ENCODE peak calls at places on chromosomes 4 and X, in ten cellular contexts. One of them, this sample, is unnamed.

GRCh38 chr4:164997324-164997723 is 19.9 kb upstream of the TRIM61 start:
- DNase-seq in bronchial epithelial cell: no peak
- DNase-seq in progenitor cell of endocrine pancreas: no peak
- DNase-seq in cardiac muscle cell: no peak
- DNase-seq in fibroblast of mammary gland: peak
- DNase-seq in fibroblast of villous mesenchyme: no peak
- DNase-seq in Caco-2: no peak
- DNase-seq in AG04450: no peak
- DNase-seq in neural crest cell: no peak
- DNase-seq in transverse colon: peak
- DNase-seq in this sample: no peak

GRCh38 chr4:176792348-176793059 is at the start of gene VEGFC:
- DNase-seq in fibroblast of villous mesenchyme: peak
- DNase-seq in AG04450: no peak
- DNase-seq in neural crest cell: peak
- DNase-seq in cardiac muscle cell: peak
- DNase-seq in bronchial epithelial cell: peak
- DNase-seq in Caco-2: no peak
- DNase-seq in transverse colon: peak
- DNase-seq in fibroblast of mammary gland: peak
- DNase-seq in progenitor cell of endocrine pancreas: peak
- DNase-seq in this sample: peak

GRCh38 chr4:174260099-174260498 is 23.4 kb downstream of the FBXO8 start:
- DNase-seq in neural crest cell: no peak
- DNase-seq in bronchial epithelial cell: peak
- DNase-seq in transverse colon: no peak
- DNase-seq in fibroblast of villous mesenchyme: peak
- DNase-seq in cardiac muscle cell: no peak
- DNase-seq in fibroblast of mammary gland: peak
- DNase-seq in progenitor cell of endocrine pancreas: no peak
- DNase-seq in AG04450: peak
- DNase-seq in Caco-2: no peak
- DNase-seq in this sample: no peak

GRCh38 chr4:100284302-100284701 is 94.0 kb upstream of the DDIT4L start:
- DNase-seq in neural crest cell: no peak
- DNase-seq in transverse colon: no peak
- DNase-seq in progenitor cell of endocrine pancreas: no peak
- DNase-seq in fibroblast of mammary gland: no peak
- DNase-seq in AG04450: no peak
- DNase-seq in cardiac muscle cell: no peak
- DNase-seq in bronchial epithelial cell: peak
- DNase-seq in fibroblast of villous mesenchyme: no peak
- DNase-seq in Caco-2: no peak
- DNase-seq in this sample: no peak

GRCh38 chr4:54958236-54958635 is 167.2 kb downstream of the KDR start:
- DNase-seq in fibroblast of mammary gland: no peak
- DNase-seq in bronchial epithelial cell: no peak
- DNase-seq in transverse colon: no peak
- DNase-seq in AG04450: no peak
- DNase-seq in Caco-2: no peak
- DNase-seq in cardiac muscle cell: peak
- DNase-seq in neural crest cell: no peak
- DNase-seq in progenitor cell of endocrine pancreas: no peak
- DNase-seq in fibroblast of villous mesenchyme: peak
- DNase-seq in this sample: no peak

GRCh38 chr4:87270144-87270543 is 49.7 kb upstream of the KLHL8 start:
- DNase-seq in progenitor cell of endocrine pancreas: no peak
- DNase-seq in Caco-2: no peak
- DNase-seq in bronchial epithelial cell: peak
- DNase-seq in cardiac muscle cell: peak
- DNase-seq in AG04450: peak
- DNase-seq in neural crest cell: peak
- DNase-seq in transverse colon: no peak
- DNase-seq in fibroblast of villous mesenchyme: peak
- DNase-seq in fibroblast of mammary gland: peak
- DNase-seq in this sample: no peak

GRCh38 chr4:74013269-74013668 is 14.8 kb upstream of the CXCL5 start:
- DNase-seq in fibroblast of villous mesenchyme: no peak
- DNase-seq in fibroblast of mammary gland: no peak
- DNase-seq in neural crest cell: no peak
- DNase-seq in progenitor cell of endocrine pancreas: no peak
- DNase-seq in bronchial epithelial cell: no peak
- DNase-seq in AG04450: no peak
- DNase-seq in cardiac muscle cell: no peak
- DNase-seq in Caco-2: no peak
- DNase-seq in transverse colon: no peak
- DNase-seq in this sample: no peak

GRCh38 chr4:172124656-172125308 is 311.6 kb downstream of the GALNTL6 start:
- DNase-seq in cardiac muscle cell: no peak
- DNase-seq in fibroblast of mammary gland: no peak
- DNase-seq in AG04450: no peak
- DNase-seq in bronchial epithelial cell: no peak
- DNase-seq in neural crest cell: no peak
- DNase-seq in Caco-2: no peak
- DNase-seq in fibroblast of villous mesenchyme: peak
- DNase-seq in progenitor cell of endocrine pancreas: no peak
- DNase-seq in transverse colon: no peak
- DNase-seq in this sample: no peak

GRCh38 chr4:77922158-77923094 is 59.8 kb downstream of the MRPL1 start:
- DNase-seq in transverse colon: no peak
- DNase-seq in cardiac muscle cell: no peak
- DNase-seq in fibroblast of mammary gland: peak
- DNase-seq in bronchial epithelial cell: peak
- DNase-seq in fibroblast of villous mesenchyme: no peak
- DNase-seq in neural crest cell: no peak
- DNase-seq in progenitor cell of endocrine pancreas: no peak
- DNase-seq in Caco-2: no peak
- DNase-seq in AG04450: no peak
- DNase-seq in this sample: no peak

GRCh38 chrX:135403374-135403773 is 18.4 kb upstream of the SMIM10L2A start:
- DNase-seq in neural crest cell: no peak
- DNase-seq in bronchial epithelial cell: no peak
- DNase-seq in fibroblast of villous mesenchyme: no peak
- DNase-seq in cardiac muscle cell: no peak
- DNase-seq in Caco-2: no peak
- DNase-seq in transverse colon: no peak
- DNase-seq in fibroblast of mammary gland: no peak
- DNase-seq in progenitor cell of endocrine pancreas: no peak
- DNase-seq in AG04450: no peak
- DNase-seq in this sample: no peak

GRCh38 chr4:71550220-71551190 is 211.7 kb downstream of the SLC4A4 start:
- DNase-seq in bronchial epithelial cell: peak
- DNase-seq in Caco-2: peak
- DNase-seq in AG04450: peak
- DNase-seq in fibroblast of mammary gland: peak
- DNase-seq in fibroblast of villous mesenchyme: peak
- DNase-seq in cardiac muscle cell: peak
- DNase-seq in neural crest cell: no peak
- DNase-seq in progenitor cell of endocrine pancreas: no peak
- DNase-seq in transverse colon: peak
- DNase-seq in this sample: no peak

GRCh38 chr4:62517721-62518120 is 1317.6 kb downstream of the ADGRL3 start:
- DNase-seq in cardiac muscle cell: no peak
- DNase-seq in transverse colon: no peak
- DNase-seq in bronchial epithelial cell: no peak
- DNase-seq in fibroblast of villous mesenchyme: no peak
- DNase-seq in fibroblast of mammary gland: no peak
- DNase-seq in progenitor cell of endocrine pancreas: no peak
- DNase-seq in neural crest cell: no peak
- DNase-seq in Caco-2: no peak
- DNase-seq in AG04450: no peak
- DNase-seq in this sample: no peak

GRCh38 chr4:140607852-140608251 is 39.1 kb upstream of the UCP1 start:
- DNase-seq in neural crest cell: no peak
- DNase-seq in cardiac muscle cell: no peak
- DNase-seq in AG04450: no peak
- DNase-seq in progenitor cell of endocrine pancreas: no peak
- DNase-seq in bronchial epithelial cell: no peak
- DNase-seq in transverse colon: no peak
- DNase-seq in fibroblast of villous mesenchyme: no peak
- DNase-seq in fibroblast of mammary gland: no peak
- DNase-seq in Caco-2: no peak
- DNase-seq in this sample: no peak
- TF ChIP-seq CTCF in neural crest cell: no peak
- TF ChIP-seq CTCF in cardiac muscle cell: no peak
- TF ChIP-seq CTCF in AG04450: no peak
- TF ChIP-seq CTCF in progenitor cell of endocrine pancreas: no peak
- TF ChIP-seq CTCF in bronchial epithelial cell: no peak
- TF ChIP-seq CTCF in transverse colon: no peak
- TF ChIP-seq CTCF in fibroblast of villous mesenchyme: no peak
- TF ChIP-seq CTCF in fibroblast of mammary gland: no peak
- TF ChIP-seq CTCF in Caco-2: no peak
- TF ChIP-seq CTCF in this sample: no peak

GRCh38 chr4:76012388-76012801 is 5.1 kb upstream of the CXCL9 start:
- DNase-seq in cardiac muscle cell: no peak
- DNase-seq in progenitor cell of endocrine pancreas: no peak
- DNase-seq in Caco-2: no peak
- DNase-seq in neural crest cell: no peak
- DNase-seq in transverse colon: no peak
- DNase-seq in bronchial epithelial cell: peak
- DNase-seq in AG04450: peak
- DNase-seq in fibroblast of mammary gland: peak
- DNase-seq in fibroblast of villous mesenchyme: peak
- DNase-seq in this sample: no peak

GRCh38 chr4:76017056-76017686 is 6.1 kb downstream of the CXCL10 start:
- DNase-seq in transverse colon: no peak
- DNase-seq in cardiac muscle cell: no peak
- DNase-seq in fibroblast of villous mesenchyme: no peak
- DNase-seq in bronchial epithelial cell: peak
- DNase-seq in Caco-2: no peak
- DNase-seq in neural crest cell: no peak
- DNase-seq in AG04450: no peak
- DNase-seq in fibroblast of mammary gland: no peak
- DNase-seq in progenitor cell of endocrine pancreas: no peak
- DNase-seq in this sample: no peak

GRCh38 chr4:76013540-76013939 is 6.2 kb upstream of the CXCL9 start:
- DNase-seq in progenitor cell of endocrine pancreas: no peak
- DNase-seq in AG04450: no peak
- DNase-seq in bronchial epithelial cell: no peak
- DNase-seq in transverse colon: no peak
- DNase-seq in fibroblast of mammary gland: no peak
- DNase-seq in neural crest cell: no peak
- DNase-seq in fibroblast of villous mesenchyme: no peak
- DNase-seq in cardiac muscle cell: no peak
- DNase-seq in Caco-2: no peak
- DNase-seq in this sample: no peak

GRCh38 chr4:76011700-76012387 is 4.5 kb upstream of the CXCL9 start:
- DNase-seq in progenitor cell of endocrine pancreas: no peak
- DNase-seq in fibroblast of mammary gland: peak
- DNase-seq in neural crest cell: no peak
- DNase-seq in cardiac muscle cell: no peak
- DNase-seq in AG04450: peak
- DNase-seq in transverse colon: peak
- DNase-seq in Caco-2: no peak
- DNase-seq in fibroblast of villous mesenchyme: peak
- DNase-seq in bronchial epithelial cell: peak
- DNase-seq in this sample: no peak

DNA sequence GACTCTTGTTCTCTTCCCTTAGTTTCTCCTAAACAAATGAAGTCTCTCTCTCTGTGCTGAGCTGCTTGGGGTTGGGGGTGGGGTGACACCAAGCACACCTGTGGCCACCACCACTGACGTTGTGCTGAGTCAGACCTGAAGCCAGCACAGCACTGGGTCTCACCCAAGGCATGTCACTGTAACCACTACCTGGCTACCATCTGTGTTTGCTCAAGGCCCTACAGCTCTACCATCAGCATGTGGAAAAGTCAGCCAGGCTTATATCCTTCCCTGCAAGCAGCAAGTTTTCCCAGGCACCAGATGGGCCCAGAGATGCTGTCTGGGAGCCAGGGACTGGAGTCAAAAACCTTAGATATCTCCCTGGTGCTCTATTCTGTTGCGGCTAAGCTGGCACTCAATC is 6.9 kb downstream of the CXCL10 start:
- DNase-seq in bronchial epithelial cell: peak
- DNase-seq in progenitor cell of endocrine pancreas: no peak
- DNase-seq in fibroblast of mammary gland: no peak
- DNase-seq in cardiac muscle cell: no peak
- DNase-seq in AG04450: no peak
- DNase-seq in fibroblast of villous mesenchyme: no peak
- DNase-seq in Caco-2: peak
- DNase-seq in neural crest cell: no peak
- DNase-seq in transverse colon: peak
- DNase-seq in this sample: no peak
- TF ChIP-seq CTCF in bronchial epithelial cell: no peak
- TF ChIP-seq CTCF in progenitor cell of endocrine pancreas: no peak
- TF ChIP-seq CTCF in fibroblast of mammary gland: no peak
- TF ChIP-seq CTCF in cardiac muscle cell: no peak
- TF ChIP-seq CTCF in AG04450: no peak
- TF ChIP-seq CTCF in fibroblast of villous mesenchyme: no peak
- TF ChIP-seq CTCF in Caco-2: no peak
- TF ChIP-seq CTCF in neural crest cell: no peak
- TF ChIP-seq CTCF in transverse colon: no peak
- TF ChIP-seq CTCF in this sample: no peak

DNA sequence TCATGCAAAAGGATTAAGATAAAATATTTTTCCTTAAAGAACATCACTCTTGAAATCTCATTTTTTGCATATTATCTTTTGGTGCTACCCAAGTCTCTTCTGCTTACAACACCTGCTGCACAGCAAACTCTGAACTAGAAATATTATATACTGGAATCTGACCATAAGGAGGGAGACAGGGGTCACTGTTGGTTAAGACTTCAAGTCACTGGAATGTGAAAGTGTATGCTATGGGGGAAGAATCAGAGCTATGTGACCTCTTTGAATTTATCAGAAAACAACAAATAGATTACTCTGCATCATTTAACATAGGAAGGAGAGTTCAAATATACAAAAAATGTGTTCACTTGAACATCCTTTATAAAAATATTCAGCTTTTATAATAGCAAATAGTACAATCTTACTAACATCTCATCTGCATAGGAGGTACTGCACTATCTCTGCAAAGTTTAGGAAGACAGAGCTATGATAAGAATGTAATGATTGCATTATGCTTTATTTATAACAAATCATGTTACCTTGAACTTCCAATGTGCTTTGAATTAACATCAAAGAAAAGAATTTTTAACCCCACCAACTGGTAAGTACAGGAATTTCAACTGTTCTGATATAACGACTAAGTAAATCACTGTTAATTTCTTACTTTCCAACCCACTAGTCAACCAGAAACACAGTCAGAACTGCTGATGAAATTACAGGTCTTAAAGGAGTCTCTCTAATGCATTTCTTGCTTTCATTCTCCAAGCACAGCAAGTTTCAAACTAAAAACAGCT is 69.8 kb downstream of the ZNF827 start:
- DNase-seq in AG04450: no peak
- DNase-seq in transverse colon: no peak
- DNase-seq in Caco-2: no peak
- DNase-seq in neural crest cell: no peak
- DNase-seq in bronchial epithelial cell: no peak
- DNase-seq in fibroblast of villous mesenchyme: no peak
- DNase-seq in progenitor cell of endocrine pancreas: no peak
- DNase-seq in fibroblast of mammary gland: peak
- DNase-seq in cardiac muscle cell: peak
- DNase-seq in this sample: no peak
- TF ChIP-seq CTCF in AG04450: peak
- TF ChIP-seq CTCF in transverse colon: no peak
- TF ChIP-seq CTCF in Caco-2: no peak
- TF ChIP-seq CTCF in neural crest cell: peak
- TF ChIP-seq CTCF in bronchial epithelial cell: no peak
- TF ChIP-seq CTCF in fibroblast of villous mesenchyme: no peak
- TF ChIP-seq CTCF in progenitor cell of endocrine pancreas: no peak
- TF ChIP-seq CTCF in fibroblast of mammary gland: peak
- TF ChIP-seq CTCF in cardiac muscle cell: peak
- TF ChIP-seq CTCF in this sample: peak

GRCh38 chr4:22531226-22531625 is 15.4 kb upstream of the ADGRA3 start:
- DNase-seq in Caco-2: no peak
- DNase-seq in neural crest cell: no peak
- DNase-seq in transverse colon: no peak
- DNase-seq in fibroblast of villous mesenchyme: peak
- DNase-seq in fibroblast of mammary gland: peak
- DNase-seq in progenitor cell of endocrine pancreas: no peak
- DNase-seq in cardiac muscle cell: no peak
- DNase-seq in bronchial epithelial cell: no peak
- DNase-seq in AG04450: no peak
- DNase-seq in this sample: no peak
- TF ChIP-seq CTCF in Caco-2: no peak
- TF ChIP-seq CTCF in neural crest cell: no peak
- TF ChIP-seq CTCF in transverse colon: no peak
- TF ChIP-seq CTCF in fibroblast of villous mesenchyme: no peak
- TF ChIP-seq CTCF in fibroblast of mammary gland: no peak
- TF ChIP-seq CTCF in progenitor cell of endocrine pancreas: no peak
- TF ChIP-seq CTCF in cardiac muscle cell: no peak
- TF ChIP-seq CTCF in bronchial epithelial cell: no peak
- TF ChIP-seq CTCF in AG04450: no peak
- TF ChIP-seq CTCF in this sample: no peak

This sample was measured in glutamatergic neuron.